ENCODE peak calls at places on chromosomes 7 and 10, in seven cellular contexts. P, J, N, E, Z, U and Y are unnamed samples.

GRCh38 chr7:71626206-71626605 is 494.3 kb downstream of the GALNT17 start:
- DNase-seq in P (no peak), J (no peak), N (peak; percentile 45), E (no peak), Z (no peak), U (no peak), Y (no peak)

GRCh38 chr10:13885238-13885990 is 298.6 kb downstream of the PRPF18 start:
- DNase-seq in P (no peak), J (no peak), N (no peak), E (no peak), Z (no peak), U (no peak), Y (no peak)

GRCh38 chr10:101490026-101490425 is 98.0 kb downstream of the POLL start:
- DNase-seq in P (no peak), J (no peak), N (no peak), E (no peak), Z (no peak), U (no peak), Y (no peak)

GRCh38 chr7:134355925-134356324 is 39.2 kb upstream of the SLC35B4 start:
- DNase-seq in P (peak; percentile 10), J (peak; percentile 32), N (no peak), E (no peak), Z (no peak), U (no peak), Y (no peak)

GRCh38 chr7:152968003-152968402 is 208.5 kb downstream of the ACTR3B start:
- DNase-seq in P (no peak), J (no peak), N (no peak), E (no peak), Z (no peak), U (no peak), Y (peak; percentile 30)

GRCh38 chr10:114077347-114077746 is 33.7 kb downstream of the ADRB1 start:
- DNase-seq in P (no peak), J (no peak), N (no peak), E (no peak), Z (no peak), U (no peak), Y (no peak)

GRCh38 chr7:125727215-125727614 is 797.6 kb upstream of the POT1 start:
- DNase-seq in P (no peak), J (no peak), N (no peak), E (no peak), Z (no peak), U (no peak), Y (no peak)

GRCh38 chr7:4399596-4399995 is 282.5 kb upstream of the FOXK1 start:
- DNase-seq in P (no peak), J (no peak), N (no peak), E (no peak), Z (no peak), U (no peak), Y (no peak)

GRCh38 chr7:92330835-92331438 is 85.2 kb downstream of the ANKIB1 start:
- DNase-seq in P (no peak), J (no peak), N (no peak), E (no peak), Z (no peak), U (no peak), Y (no peak)

GRCh38 chr7:132548489-132549078 is 27.7 kb downstream of the PLXNA4 start:
- DNase-seq in P (no peak), J (no peak), N (no peak), E (no peak), Z (peak; percentile 79), U (no peak), Y (no peak)

GRCh38 chr7:127512587-127512986 is 72.8 kb downstream of the GCC1 start:
- DNase-seq in P (no peak), J (no peak), N (no peak), E (no peak), Z (no peak), U (no peak), Y (no peak)

GRCh38 chr7:154647625-154648024 is 355.3 kb downstream of the PAXIP1 start:
- DNase-seq in P (no peak), J (no peak), N (no peak), E (no peak), Z (no peak), U (no peak), Y (no peak)

GRCh38 chr7:134134004-134134403 is 6.9 kb downstream of the LRGUK start:
- DNase-seq in P (no peak), J (no peak), N (no peak), E (no peak), Z (no peak), U (no peak), Y (no peak)

GRCh38 chr7:27921081-27921836 is 181.3 kb downstream of the TAX1BP1 start:
- DNase-seq in P (peak; percentile 60), J (no peak), N (peak; percentile 80), E (peak; percentile 43), Z (peak; percentile 90), U (no peak), Y (peak; percentile 73)

GRCh38 chr10:96235326-96236089 is 35.9 kb downstream of the BLNK start:
- DNase-seq in P (no peak), J (no peak), N (no peak), E (no peak), Z (no peak), U (no peak), Y (no peak)
- H3K9me3 ChIP-seq in P (no peaks in the 10 kb centered on the region), J (no peaks in the 10 kb centered on the region), N (no peaks in the 10 kb centered on the region), E (no peaks in the 10 kb centered on the region), Z (no peaks in the 10 kb centered on the region), U (no peaks in the 10 kb centered on the region), Y (no peaks in the 10 kb centered on the region)

GRCh38 chr10:33335550-33335799 is 1.0 kb upstream of the NRP1 start:
- DNase-seq in P (no peak), J (peak; percentile 54), N (no peak), E (no peak), Z (peak; percentile 98), U (no peak), Y (peak; percentile 17)

GRCh38 chr10:33334839-33335549 is 527 bp upstream of the NRP1 start:
- DNase-seq in P (peak; percentile 58), J (peak; percentile 83), N (peak; percentile 86), E (peak; percentile 21), Z (peak; percentile 91), U (peak; percentile 69), Y (peak; percentile 74)

GRCh38 chr10:33335800-33336605 is 1.5 kb upstream of the NRP1 start:
- DNase-seq in P (peak; percentile 40), J (peak; percentile 82), N (peak; percentile 67), E (no peak), Z (peak; percentile 100), U (peak; percentile 55), Y (peak; percentile 34)

GRCh38 chr10:33336606-33337334 is 2.3 kb upstream of the NRP1 start:
- DNase-seq in P (peak; percentile 17), J (peak; percentile 78), N (peak; percentile 64), E (no peak), Z (peak; percentile 87), U (no peak), Y (peak; percentile 11)

GRCh38 chr10:33337335-33337854 is 2.9 kb upstream of the NRP1 start:
- DNase-seq in P (peak; percentile 47), J (peak; percentile 31), N (no peak), E (no peak), Z (peak; percentile 90), U (no peak), Y (no peak)
- H3K4me3 ChIP-seq in P (peak overlapping the region; percentile 84), J (peak overlapping the region; percentile 82), N (peak overlapping the region; percentile 73), E (no peak overlapping the region), Z (peak overlapping the region; percentile 69), U (no peak overlapping the region), Y (peak overlapping the region; percentile 75)

GRCh38 chr10:16996530-16996964 is 133.1 kb downstream of the CUBN start:
- DNase-seq in P (no peak), J (no peak), N (no peak), E (no peak), Z (peak; percentile 43), U (no peak), Y (no peak)
- H3K27ac ChIP-seq in P (peak overlapping the region; percentile 94), J (peak overlapping the region; percentile 78), N (no peak overlapping the region), E (no peak overlapping the region), Z (peak overlapping the region; percentile 95), U (peak overlapping the region; percentile 61), Y (no peak overlapping the region)

GRCh38 chr7:158344706-158345300 is 242.8 kb downstream of the PTPRN2 start:
- DNase-seq in P (no peak), J (no peak), N (no peak), E (no peak), Z (no peak), U (no peak), Y (no peak)

GRCh38 chr7:158348446-158348845 is 239.2 kb downstream of the PTPRN2 start:
- DNase-seq in P (no peak), J (no peak), N (no peak), E (no peak), Z (no peak), U (no peak), Y (no peak)

GRCh38 chr7:158343526-158343925 is 244.1 kb downstream of the PTPRN2 start:
- DNase-seq in P (no peak), J (no peak), N (no peak), E (no peak), Z (no peak), U (no peak), Y (no peak)

GRCh38 chr7:158343936-158344455 is 243.6 kb downstream of the PTPRN2 start:
- DNase-seq in P (no peak), J (no peak), N (no peak), E (no peak), Z (no peak), U (no peak), Y (no peak)

DNA sequence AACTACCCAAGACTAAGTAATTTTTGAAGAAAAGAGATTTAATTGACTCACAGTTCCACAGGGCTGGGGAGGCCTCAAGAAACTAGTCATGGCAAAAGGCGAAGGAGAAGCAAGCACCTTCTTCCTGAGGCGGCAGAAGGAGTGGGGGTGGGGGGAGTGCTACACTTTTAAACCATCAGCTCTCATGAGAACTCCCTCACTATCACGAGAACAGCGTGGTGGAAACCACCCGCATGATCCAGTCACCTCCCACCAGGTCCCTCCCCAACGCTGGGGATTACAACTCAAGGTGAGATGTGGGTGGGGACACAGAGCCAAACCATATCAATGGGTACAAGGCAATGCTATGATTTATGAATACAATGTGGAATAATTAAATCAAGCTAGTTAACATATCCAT is 241.9 kb downstream of the PTPRN2 start:
- DNase-seq in P (no peak), J (no peak), N (no peak), E (no peak), Z (no peak), U (no peak), Y (no peak)
- H3K9me3 ChIP-seq in P (no peaks in the 10 kb centered on the region), J (no peaks in the 10 kb centered on the region), N (no peaks in the 10 kb centered on the region), E (no peaks in the 10 kb centered on the region), Z (peaks cover 4% of the 10 kb centered on the region), U (no peaks in the 10 kb centered on the region), Y (no peaks in the 10 kb centered on the region)

GRCh38 chr10:19999440-19999839 is 183.2 kb downstream of the PLXDC2 start:
- DNase-seq in P (no peak), J (no peak), N (no peak), E (no peak), Z (no peak), U (no peak), Y (no peak)
- H3K4me3 ChIP-seq in P (no peak overlapping the region), J (no peak overlapping the region), N (no peak overlapping the region), E (no peak overlapping the region), Z (no peak overlapping the region), U (no peak overlapping the region), Y (no peak overlapping the region)